ENCODE peak calls at places on chromosomes 2 and 18, in seven cellular contexts. One of them, this sample, is unnamed.

GRCh38 chr2:127681288-127681771 is 6.0 kb upstream of the LIMS2 start:
- DNase-seq in CD4-positive, alpha-beta T cell: no peak
- DNase-seq in upper lobe of right lung: no peak
- DNase-seq in left ventricle myocardium inferior: peak; percentile 63
- DNase-seq in cardiac muscle cell: no peak
- DNase-seq in A549: no peak
- DNase-seq in left lung: peak; percentile 75
- DNase-seq in this sample: peak; percentile 82

GRCh38 chr2:84482588-84482987 is 23.5 kb upstream of the SUCLG1 start:
- DNase-seq in A549: no peak
- DNase-seq in left ventricle myocardium inferior: no peak
- DNase-seq in upper lobe of right lung: no peak
- DNase-seq in cardiac muscle cell: no peak
- DNase-seq in CD4-positive, alpha-beta T cell: no peak
- DNase-seq in left lung: no peak
- DNase-seq in this sample: no peak

GRCh38 chr2:105739408-105739807 is 5.3 kb upstream of the NCK2 start:
- DNase-seq in CD4-positive, alpha-beta T cell: no peak
- DNase-seq in left lung: no peak
- DNase-seq in left ventricle myocardium inferior: no peak
- DNase-seq in cardiac muscle cell: no peak
- DNase-seq in upper lobe of right lung: no peak
- DNase-seq in A549: no peak
- DNase-seq in this sample: no peak

GRCh38 chr2:217920879-217921603 is 81.8 kb downstream of the TNS1 start:
- DNase-seq in upper lobe of right lung: no peak
- DNase-seq in left lung: peak; percentile 72
- DNase-seq in CD4-positive, alpha-beta T cell: no peak
- DNase-seq in cardiac muscle cell: peak; percentile 74
- DNase-seq in A549: no peak
- DNase-seq in left ventricle myocardium inferior: peak; percentile 68
- DNase-seq in this sample: no peak

GRCh38 chr18:45071959-45072358 is 391.3 kb downstream of the SETBP1 start:
- DNase-seq in A549: no peak
- DNase-seq in cardiac muscle cell: no peak
- DNase-seq in upper lobe of right lung: no peak
- DNase-seq in left ventricle myocardium inferior: no peak
- DNase-seq in CD4-positive, alpha-beta T cell: no peak
- DNase-seq in left lung: no peak
- DNase-seq in this sample: no peak

GRCh38 chr2:241996100-241996499 is 126.6 kb downstream of the RTP5 start:
- DNase-seq in cardiac muscle cell: no peak
- DNase-seq in A549: no peak
- DNase-seq in CD4-positive, alpha-beta T cell: no peak
- DNase-seq in left ventricle myocardium inferior: no peak
- DNase-seq in upper lobe of right lung: no peak
- DNase-seq in left lung: peak; percentile 54
- DNase-seq in this sample: peak; percentile 56

GRCh38 chr18:34595673-34596072 is 114.4 kb upstream of the DTNA start:
- DNase-seq in cardiac muscle cell: no peak
- DNase-seq in left lung: no peak
- DNase-seq in left ventricle myocardium inferior: no peak
- DNase-seq in CD4-positive, alpha-beta T cell: no peak
- DNase-seq in A549: peak; percentile 1
- DNase-seq in upper lobe of right lung: no peak
- DNase-seq in this sample: no peak

GRCh38 chr2:47907097-47907781 is 941 bp upstream of the FBXO11 start:
- DNase-seq in CD4-positive, alpha-beta T cell: no peak
- DNase-seq in left lung: no peak
- DNase-seq in A549: peak; percentile 25
- DNase-seq in left ventricle myocardium inferior: no peak
- DNase-seq in cardiac muscle cell: peak; percentile 27
- DNase-seq in upper lobe of right lung: no peak
- DNase-seq in this sample: no peak

GRCh38 chr18:7476386-7476785 is 90.7 kb upstream of the PTPRM start:
- DNase-seq in left ventricle myocardium inferior: no peak
- DNase-seq in left lung: no peak
- DNase-seq in CD4-positive, alpha-beta T cell: no peak
- DNase-seq in A549: no peak
- DNase-seq in upper lobe of right lung: no peak
- DNase-seq in cardiac muscle cell: no peak
- DNase-seq in this sample: no peak

GRCh38 chr2:143433158-143433557 is 303.9 kb downstream of the ARHGAP15 start:
- DNase-seq in CD4-positive, alpha-beta T cell: no peak
- DNase-seq in upper lobe of right lung: no peak
- DNase-seq in left ventricle myocardium inferior: no peak
- DNase-seq in left lung: no peak
- DNase-seq in A549: no peak
- DNase-seq in cardiac muscle cell: peak; percentile 7
- DNase-seq in this sample: no peak
- TF ChIP-seq CTCF in CD4-positive, alpha-beta T cell: no peak
- TF ChIP-seq CTCF in upper lobe of right lung: peak; percentile 25
- TF ChIP-seq CTCF in left ventricle myocardium inferior: peak; percentile 45
- TF ChIP-seq CTCF in left lung: no peak
- TF ChIP-seq CTCF in A549: no peak
- TF ChIP-seq CTCF in cardiac muscle cell: peak; percentile 18
- TF ChIP-seq CTCF in this sample: peak; percentile 8

GRCh38 chr2:1789610-1790009 is 45.3 kb upstream of the PXDN start:
- DNase-seq in upper lobe of right lung: no peak
- DNase-seq in left ventricle myocardium inferior: no peak
- DNase-seq in CD4-positive, alpha-beta T cell: no peak
- DNase-seq in cardiac muscle cell: no peak
- DNase-seq in A549: no peak
- DNase-seq in left lung: no peak
- DNase-seq in this sample: no peak
- TF ChIP-seq CTCF in upper lobe of right lung: no peak
- TF ChIP-seq CTCF in left ventricle myocardium inferior: no peak
- TF ChIP-seq CTCF in CD4-positive, alpha-beta T cell: no peak
- TF ChIP-seq CTCF in cardiac muscle cell: no peak
- TF ChIP-seq CTCF in A549: no peak
- TF ChIP-seq CTCF in left lung: no peak
- TF ChIP-seq CTCF in this sample: no peak

GRCh38 chr18:30970201-30970816 is 72.2 kb downstream of the DSC3 start:
- DNase-seq in A549: peak; percentile 44
- DNase-seq in upper lobe of right lung: no peak
- DNase-seq in left lung: no peak
- DNase-seq in left ventricle myocardium inferior: no peak
- DNase-seq in CD4-positive, alpha-beta T cell: no peak
- DNase-seq in cardiac muscle cell: peak; percentile 32
- DNase-seq in this sample: no peak
- TF ChIP-seq CTCF in A549: peak; percentile 56
- TF ChIP-seq CTCF in upper lobe of right lung: peak; percentile 35
- TF ChIP-seq CTCF in left lung: peak; percentile 14
- TF ChIP-seq CTCF in left ventricle myocardium inferior: peak; percentile 54
- TF ChIP-seq CTCF in CD4-positive, alpha-beta T cell: peak; percentile 41
- TF ChIP-seq CTCF in cardiac muscle cell: peak; percentile 30
- TF ChIP-seq CTCF in this sample: no peak

GRCh38 chr2:113084249-113085000 is 16.7 kb downstream of the IL1F10 start:
- DNase-seq in CD4-positive, alpha-beta T cell: no peak
- DNase-seq in upper lobe of right lung: no peak
- DNase-seq in cardiac muscle cell: no peak
- DNase-seq in left ventricle myocardium inferior: no peak
- DNase-seq in A549: no peak
- DNase-seq in left lung: no peak
- DNase-seq in this sample: no peak

GRCh38 chr2:113080134-113080533 is 12.4 kb downstream of the IL1F10 start:
- DNase-seq in A549: peak; percentile 32
- DNase-seq in upper lobe of right lung: no peak
- DNase-seq in cardiac muscle cell: peak; percentile 54
- DNase-seq in left ventricle myocardium inferior: no peak
- DNase-seq in left lung: no peak
- DNase-seq in CD4-positive, alpha-beta T cell: no peak
- DNase-seq in this sample: peak; percentile 78

GRCh38 chr2:113085542-113085941 is 17.8 kb downstream of the IL1F10 start:
- DNase-seq in CD4-positive, alpha-beta T cell: no peak
- DNase-seq in left lung: no peak
- DNase-seq in left ventricle myocardium inferior: no peak
- DNase-seq in A549: no peak
- DNase-seq in cardiac muscle cell: no peak
- DNase-seq in upper lobe of right lung: no peak
- DNase-seq in this sample: no peak

GRCh38 chr2:113081458-113082210 is 13.9 kb downstream of the IL1F10 start:
- DNase-seq in cardiac muscle cell: no peak
- DNase-seq in upper lobe of right lung: no peak
- DNase-seq in left lung: no peak
- DNase-seq in left ventricle myocardium inferior: no peak
- DNase-seq in A549: no peak
- DNase-seq in CD4-positive, alpha-beta T cell: no peak
- DNase-seq in this sample: no peak

GRCh38 chr2:113083311-113083710 is 15.5 kb downstream of the IL1F10 start:
- DNase-seq in cardiac muscle cell: no peak
- DNase-seq in left ventricle myocardium inferior: no peak
- DNase-seq in A549: no peak
- DNase-seq in CD4-positive, alpha-beta T cell: no peak
- DNase-seq in upper lobe of right lung: no peak
- DNase-seq in left lung: no peak
- DNase-seq in this sample: no peak
- TF ChIP-seq CTCF in cardiac muscle cell: no peak
- TF ChIP-seq CTCF in left ventricle myocardium inferior: no peak
- TF ChIP-seq CTCF in A549: no peak
- TF ChIP-seq CTCF in CD4-positive, alpha-beta T cell: no peak
- TF ChIP-seq CTCF in upper lobe of right lung: no peak
- TF ChIP-seq CTCF in left lung: no peak
- TF ChIP-seq CTCF in this sample: no peak